ENCODE peak calls at places on chromosomes 12 and 14, in four cellular contexts. L, R, T and B are unnamed samples.

GRCh38 chr14:85702937-85703336 is 173.0 kb downstream of the FLRT2 start:
- DNase-seq in L (no peak), R (no peak), T (no peak), B (no peak)

GRCh38 chr14:86570371-86570770 is 1040.4 kb downstream of the FLRT2 start:
- DNase-seq in L (peak), R (no peak), T (no peak), B (no peak)

GRCh38 chr14:72783741-72784140 is 110.2 kb downstream of the DPF3 start:
- DNase-seq in L (no peak), R (no peak), T (no peak), B (no peak)

GRCh38 chr12:80241576-80242273 is 142.4 kb downstream of the OTOGL start:
- DNase-seq in L (no peak), R (no peak), T (no peak), B (no peak)

GRCh38 chr12:101570022-101570421 is 24.7 kb upstream of the MYBPC1 start:
- DNase-seq in L (no peak), R (no peak), T (no peak), B (no peak)

GRCh38 chr12:55073043-55074022 is 52.9 kb upstream of the OR9K2 start:
- DNase-seq in L (peak), R (peak), T (peak), B (peak)

GRCh38 chr14:34078117-34078743 is 127.4 kb upstream of the EGLN3 start:
- DNase-seq in L (no peak), R (no peak), T (no peak), B (no peak)

GRCh38 chr12:5803532-5803931 is 141.5 kb downstream of the ANO2 start:
- DNase-seq in L (no peak), R (no peak), T (no peak), B (no peak)

GRCh38 chr12:54967461-54967860 is 17.1 kb downstream of the TESPA1 start:
- DNase-seq in L (no peak), R (peak), T (no peak), B (no peak)

GRCh38 chr12:117134059-117134458 is 34.8 kb upstream of the TESC start:
- DNase-seq in L (no peak), R (peak), T (no peak), B (no peak)

GRCh38 chr12:9762369-9762768 is 1.7 kb upstream of the CD69 start:
- DNase-seq in L (no peak), R (no peak), T (no peak), B (no peak)

GRCh38 chr12:32548691-32549412 is 130.2 kb upstream of the DNM1L start:
- DNase-seq in L (no peak), R (no peak), T (no peak), B (no peak)

GRCh38 chr12:82510386-82510785 is 152.1 kb downstream of the METTL25 start:
- DNase-seq in L (no peak), R (no peak), T (no peak), B (no peak)

GRCh38 chr12:53990311-53991076 is 5.5 kb downstream of the HOXC10 start:
- DNase-seq in L (peak), R (no peak), T (no peak), B (no peak)

GRCh38 chr12:112419269-112420133 is 754 bp downstream of the PTPN11 start:
- DNase-seq in L (peak), R (no peak), T (peak), B (no peak)

GRCh38 chr12:49673446-49674317 is 33.5 kb downstream of the FMNL3 start:
- DNase-seq in L (peak), R (no peak), T (peak), B (no peak)

GRCh38 chr12:5064913-5065490 is 21.3 kb downstream of the KCNA5 start:
- DNase-seq in L (no peak), R (no peak), T (no peak), B (no peak)

GRCh38 chr12:65590318-65590717 is 234.0 kb upstream of the HMGA2 start:
- DNase-seq in L (no peak), R (no peak), T (no peak), B (no peak)

GRCh38 chr14:59281613-59282012 is 93.1 kb downstream of the DAAM1 start:
- DNase-seq in L (no peak), R (no peak), T (no peak), B (no peak)

GRCh38 chr12:57237952-57238853 is 8.7 kb downstream of the SHMT2 start:
- DNase-seq in L (no peak), R (peak), T (peak), B (peak)

GRCh38 chr12:45669093-45669492 is 60.4 kb upstream of the ARID2 start:
- DNase-seq in L (no peak), R (no peak), T (no peak), B (no peak)

GRCh38 chr14:20384321-20384720 is 29.0 kb downstream of the TEP1 start:
- DNase-seq in L (no peak), R (no peak), T (no peak), B (no peak)

GRCh38 chr12:64883264-64884163 is 59.1 kb downstream of the TBC1D30 start:
- DNase-seq in L (no peak), R (no peak), T (no peak), B (no peak)

GRCh38 chr14:36068777-36069534 is 107.6 kb downstream of the PTCSC3 start:
- DNase-seq in L (no peak), R (no peak), T (no peak), B (no peak)

GRCh38 chr12:51751657-51752056 is 96.9 kb downstream of the FIGNL2 start:
- DNase-seq in L (no peak), R (no peak), T (no peak), B (no peak)

GRCh38 chr12:92065664-92066063 is 80.0 kb downstream of the BTG1 start:
- DNase-seq in L (no peak), R (no peak), T (no peak), B (no peak)

GRCh38 chr14:67228325-67228984 is 12.8 kb upstream of the PALS1 start:
- DNase-seq in L (no peak), R (no peak), T (no peak), B (no peak)

GRCh38 chr12:14962180-14962579 is 779 bp upstream of the ARHGDIB start:
- DNase-seq in L (no peak), R (no peak), T (no peak), B (no peak)

GRCh38 chr12:4881665-4882064 is 28.0 kb upstream of the KCNA1 start:
- DNase-seq in L (no peak), R (no peak), T (no peak), B (no peak)

GRCh38 chr12:101891462-101891971 is 14.1 kb downstream of the DRAM1 start:
- DNase-seq in L (no peak), R (no peak), T (no peak), B (no peak)

GRCh38 chr12:60279224-60279623 is 683.4 kb downstream of the SLC16A7 start:
- DNase-seq in L (no peak), R (no peak), T (no peak), B (no peak)

GRCh38 chr12:74538491-74539258 is 1.0 kb downstream of the ATXN7L3B start:
- DNase-seq in L (no peak), R (peak), T (no peak), B (no peak)

GRCh38 chr14:68232643-68233055 is 413.1 kb downstream of the RAD51B start:
- DNase-seq in L (no peak), R (no peak), T (no peak), B (no peak)

GRCh38 chr12:94707892-94708291 is 57.5 kb upstream of the TMCC3 start:
- DNase-seq in L (peak), R (no peak), T (no peak), B (no peak)

GRCh38 chr12:115093261-115093660 is 409.3 kb upstream of the TBX3 start:
- DNase-seq in L (no peak), R (no peak), T (no peak), B (no peak)

GRCh38 chr14:95269493-95269892 is 50.2 kb downstream of the CLMN start:
- DNase-seq in L (peak), R (no peak), T (no peak), B (no peak)

GRCh38 chr12:79347852-79348251 is 342.9 kb downstream of the PAWR start:
- DNase-seq in L (no peak), R (no peak), T (no peak), B (no peak)

GRCh38 chr14:22979748-22980392 is 2.5 kb downstream of the AJUBA start:
- DNase-seq in L (no peak), R (no peak), T (no peak), B (no peak)

DNA sequence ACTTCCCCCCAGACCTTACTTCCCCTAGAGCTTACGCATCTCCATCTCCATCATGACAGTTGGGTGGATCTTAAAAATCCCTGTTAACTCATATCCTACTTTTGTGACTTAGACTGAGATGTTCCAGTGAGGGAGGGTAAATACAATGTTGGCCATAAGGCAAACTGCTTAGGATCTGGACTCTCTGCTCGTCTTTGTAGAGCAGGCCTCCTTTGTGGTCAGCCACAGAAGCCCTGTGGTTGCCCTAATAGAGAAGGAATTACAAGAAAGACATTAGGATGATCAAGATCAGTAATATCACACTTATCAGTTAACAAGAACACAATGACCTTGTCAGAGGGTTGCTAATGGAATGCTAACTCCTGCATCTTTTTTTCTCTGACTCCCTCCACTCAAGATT is 52.0 kb downstream of the TMEM132C start:
- DNase-seq in L (no peak), R (no peak), T (no peak), B (no peak)
- TF ChIP-seq CTCF in L (no peak), R (no peak), T (no peak), B (no peak)

GRCh38 chr12:110533607-110534006 is 31.5 kb downstream of the RAD9B start:
- DNase-seq in L (no peak), R (no peak), T (no peak), B (no peak)

GRCh38 chr12:110536834-110537604 is 34.9 kb downstream of the RAD9B start:
- DNase-seq in L (no peak), R (no peak), T (no peak), B (no peak)

GRCh38 chr12:110531741-110532333 is 29.7 kb downstream of the RAD9B start:
- DNase-seq in L (no peak), R (no peak), T (no peak), B (no peak)

GRCh38 chr12:110532644-110533043 is 30.5 kb downstream of the RAD9B start:
- DNase-seq in L (no peak), R (no peak), T (no peak), B (no peak)

GRCh38 chr12:110534811-110535210 is 32.7 kb downstream of the RAD9B start:
- DNase-seq in L (no peak), R (no peak), T (no peak), B (no peak)
- TF ChIP-seq CTCF in L (no peak), R (no peak), T (no peak), B (no peak)

GRCh38 chr14:30656190-30656632 is 34.1 kb downstream of the SCFD1 start:
- DNase-seq in L (no peak), R (peak), T (peak), B (no peak)
- TF ChIP-seq CTCF in L (peak), R (peak), T (peak), B (peak)

GRCh38 chr14:55160989-55161388 is 30.4 kb downstream of the DLGAP5 start:
- DNase-seq in L (no peak), R (no peak), T (no peak), B (no peak)
- TF ChIP-seq CTCF in L (peak), R (peak), T (no peak), B (no peak)

GRCh38 chr12:3496964-3497363 is 6.0 kb downstream of the PRMT8 start:
- DNase-seq in L (no peak), R (no peak), T (no peak), B (no peak)
- TF ChIP-seq CTCF in L (no peak), R (no peak), T (no peak), B (no peak)

GRCh38 chr14:102545461-102546265 is 36.1 kb upstream of the ANKRD9 start:
- DNase-seq in L (no peak), R (no peak), T (peak), B (no peak)
- TF ChIP-seq CTCF in L (no peak), R (no peak), T (no peak), B (no peak)

DNA sequence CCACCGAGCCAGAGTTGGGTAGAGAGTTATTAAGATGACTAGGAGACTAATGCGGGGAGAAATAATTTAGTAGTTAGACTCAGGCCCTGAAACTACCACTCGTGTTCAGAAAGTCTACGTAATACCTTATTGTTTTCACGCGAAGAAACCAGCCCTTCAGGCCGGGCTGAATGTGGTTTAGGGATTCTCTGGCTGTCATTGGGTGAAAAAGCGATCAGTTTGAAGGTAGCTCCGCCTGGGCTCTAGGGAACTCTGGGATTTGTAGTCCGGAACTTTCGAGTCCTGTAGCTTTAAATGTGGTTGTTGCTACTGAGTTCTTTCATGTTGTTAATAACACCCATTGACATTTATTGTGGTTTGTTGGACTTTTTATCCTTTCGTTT is 549 bp upstream of the WDR89 start:
- DNase-seq in L (peak), R (peak), T (peak), B (no peak)
- TF ChIP-seq CTCF in L (no peak), R (no peak), T (no peak), B (no peak)

DNA sequence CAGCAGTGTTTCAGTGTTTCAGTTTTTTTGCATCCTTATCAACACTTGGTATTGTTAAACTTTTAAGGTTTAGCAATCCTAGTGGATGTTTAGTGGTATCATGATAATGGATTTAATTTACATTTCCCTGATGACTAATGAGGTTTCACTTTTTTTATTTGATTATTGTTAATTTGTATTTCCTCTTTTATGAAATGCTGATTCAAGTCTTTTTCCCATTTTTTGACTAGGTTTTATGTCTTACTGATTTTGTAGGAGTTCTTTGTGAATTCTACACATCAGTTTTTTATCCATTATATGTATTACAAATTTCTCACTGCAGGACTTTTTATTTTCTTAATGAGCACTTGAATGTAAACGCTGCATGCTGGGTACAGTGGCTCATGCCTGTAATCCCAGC is 23.8 kb downstream of the YLPM1 start:
- DNase-seq in L (no peak), R (no peak), T (no peak), B (no peak)
- TF ChIP-seq CTCF in L (no peak), R (no peak), T (no peak), B (no peak)

GRCh38 chr14:66109426-66109825 is 376.7 kb upstream of the CCDC196 start:
- DNase-seq in L (no peak), R (no peak), T (no peak), B (no peak)
- TF ChIP-seq CTCF in L (no peak), R (no peak), T (no peak), B (no peak)